ENCODE peak calls at places on chromosomes 2 and 18, in five cellular contexts. X is endothelial cell of umbilical vein, L is HCT116, R is IMR-90, M is DND-41. U is an unnamed sample.

GRCh38 chr2:147439986-147440385 is 404.8 kb upstream of the ACVR2A start:
- DNase-seq in X (no peak), L (no peak), R (no peak), M (no peak), U (no peak)

GRCh38 chr2:126849991-126850535 is 48.6 kb upstream of the TEX51 start:
- DNase-seq in X (no peak), L (no peak), R (no peak), M (no peak), U (no peak)

GRCh38 chr2:168889635-168890005 is 610 bp downstream of the SPC25 start:
- DNase-seq in X (no peak), L (no peak), R (no peak), M (peak; percentile 6), U (no peak)

GRCh38 chr2:79855264-79856006 is 342.6 kb downstream of the CTNNA2 start:
- DNase-seq in X (no peak), L (no peak), R (peak; percentile 7), M (no peak), U (peak; percentile 53)

GRCh38 chr2:8477511-8478132 is 204.2 kb upstream of the ID2 start:
- DNase-seq in X (no peak), L (no peak), R (no peak), M (peak; percentile 53), U (no peak)

GRCh38 chr2:139122711-139123158 is 342.5 kb upstream of the NXPH2 start:
- DNase-seq in X (no peak), L (peak; percentile 80), R (no peak), M (no peak), U (no peak)

GRCh38 chr2:149184994-149185393 is 145.4 kb upstream of the LYPD6 start:
- DNase-seq in X (no peak), L (no peak), R (no peak), M (no peak), U (no peak)

GRCh38 chr2:225411452-225411851 is 11.9 kb downstream of the NYAP2 start:
- DNase-seq in X (no peak), L (no peak), R (no peak), M (no peak), U (no peak)

GRCh38 chr2:142339261-142339660 is 208.4 kb upstream of the LRP1B start:
- DNase-seq in X (no peak), L (no peak), R (no peak), M (no peak), U (no peak)

GRCh38 chr2:54166121-54166773 is 50.8 kb downstream of the ACYP2 start:
- DNase-seq in X (no peak), L (no peak), R (peak; percentile 31), M (no peak), U (no peak)

GRCh38 chr18:48059363-48060109 is 129.1 kb upstream of the SMAD2 start:
- DNase-seq in X (no peak), L (no peak), R (no peak), M (no peak), U (peak; percentile 50)

GRCh38 chr18:46939337-46939963 is 22.0 kb downstream of the KATNAL2 start:
- DNase-seq in X (no peak), L (no peak), R (peak; percentile 66), M (no peak), U (no peak)

GRCh38 chr2:33518929-33519328 is 42.5 kb downstream of the RASGRP3 start:
- DNase-seq in X (no peak), L (no peak), R (peak; percentile 83), M (no peak), U (no peak)

GRCh38 chr18:62549755-62550154 is 26.9 kb downstream of the ZCCHC2 start:
- DNase-seq in X (no peak), L (no peak), R (no peak), M (no peak), U (no peak)

GRCh38 chr2:38146302-38146916 is 70.5 kb upstream of the CYP1B1 start:
- DNase-seq in X (peak; percentile 65), L (peak; percentile 37), R (peak; percentile 95), M (peak; percentile 5), U (no peak)

GRCh38 chr2:149612122-149612521 is 24.5 kb upstream of the MMADHC start:
- DNase-seq in X (no peak), L (no peak), R (peak; percentile 53), M (no peak), U (no peak)

GRCh38 chr2:127634066-127634617 is 11.8 kb upstream of the GPR17 start:
- DNase-seq in X (no peak), L (no peak), R (no peak), M (peak; percentile 34), U (no peak)

GRCh38 chr2:70190086-70190412 is 770 bp downstream of the C2orf42 start:
- DNase-seq in X (no peak), L (no peak), R (peak; percentile 33), M (peak; percentile 45), U (peak; percentile 26)

GRCh38 chr2:121197369-121198091 is 87.5 kb downstream of the TFCP2L1 start:
- DNase-seq in X (no peak), L (no peak), R (peak; percentile 35), M (no peak), U (no peak)

GRCh38 chr2:38723173-38723572 is 28.0 kb downstream of the SRSF7 start:
- DNase-seq in X (no peak), L (no peak), R (no peak), M (no peak), U (no peak)

GRCh38 chr2:168025487-168026203 is 221.8 kb downstream of the STK39 start:
- DNase-seq in X (no peak), L (no peak), R (no peak), M (no peak), U (no peak)

GRCh38 chr2:189441709-189442074 is 418 bp downstream of the WDR75 start:
- DNase-seq in X (no peak), L (no peak), R (no peak), M (no peak), U (no peak)

GRCh38 chr2:85395912-85396475 is 14.2 kb downstream of the CAPG start:
- DNase-seq in X (no peak), L (no peak), R (no peak), M (no peak), U (no peak)

GRCh38 chr2:38709515-38710194 is 41.5 kb downstream of the SRSF7 start:
- DNase-seq in X (no peak), L (no peak), R (no peak), M (peak; percentile 30), U (no peak)

GRCh38 chr2:168490916-168491605 is 35.0 kb downstream of the CERS6 start:
- DNase-seq in X (peak; percentile 3), L (no peak), R (no peak), M (no peak), U (no peak)

GRCh38 chr2:230134496-230135073 is 65.9 kb upstream of the SLC16A14 start:
- DNase-seq in X (peak; percentile 71), L (no peak), R (peak; percentile 66), M (no peak), U (no peak)

GRCh38 chr18:67425724-67426123 is 90.8 kb downstream of the DSEL start:
- DNase-seq in X (peak; percentile 59), L (no peak), R (peak; percentile 98), M (no peak), U (no peak)

GRCh38 chr2:108929896-108930425 is 59.1 kb downstream of the EDAR start:
- DNase-seq in X (no peak), L (no peak), R (no peak), M (no peak), U (no peak)

GRCh38 chr2:108927405-108927804 is 61.6 kb downstream of the EDAR start:
- DNase-seq in X (no peak), L (no peak), R (no peak), M (no peak), U (no peak)

GRCh38 chr2:108927936-108928659 is 60.9 kb downstream of the EDAR start:
- DNase-seq in X (peak; percentile 51), L (peak; percentile 43), R (peak; percentile 64), M (peak; percentile 61), U (peak; percentile 72)

GRCh38 chr2:108926561-108927380 is 62.2 kb downstream of the EDAR start:
- DNase-seq in X (no peak), L (no peak), R (no peak), M (no peak), U (no peak)

DNA sequence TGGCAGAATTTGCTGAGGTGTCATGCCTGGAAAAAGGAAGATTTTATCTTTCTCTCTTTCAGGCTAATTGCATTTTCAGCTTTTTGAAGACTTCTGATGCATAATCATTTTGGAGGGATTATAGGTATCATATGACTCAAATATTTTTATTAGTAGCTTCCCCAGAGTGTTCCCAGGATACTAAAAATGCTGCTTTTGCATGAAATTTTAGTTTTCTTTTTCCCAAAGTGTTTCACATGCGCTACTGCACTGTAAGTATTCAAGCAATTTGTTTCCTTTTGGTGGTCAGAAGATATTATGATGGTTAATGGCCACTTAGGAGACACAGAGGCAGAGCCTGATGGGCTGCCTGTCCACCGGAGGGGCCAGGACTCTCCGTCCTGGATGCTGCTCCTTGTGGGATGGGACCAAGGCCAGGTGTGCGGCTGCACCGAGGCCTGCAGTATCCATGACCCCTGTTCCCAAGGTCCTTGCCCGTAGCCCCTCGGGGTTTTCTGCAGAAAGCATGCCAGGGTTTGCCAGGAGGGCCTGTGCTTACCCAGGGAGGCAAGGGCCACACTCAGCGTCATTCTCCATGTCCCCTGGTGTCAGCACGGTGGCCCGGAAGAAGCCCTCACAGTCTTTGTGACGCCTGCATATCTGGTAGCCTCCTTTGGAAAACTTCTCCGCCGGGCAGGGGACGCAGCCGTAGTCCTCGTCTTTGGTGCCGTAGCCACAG is 60.2 kb downstream of the EDAR start:
- DNase-seq in X (no peak), L (no peak), R (no peak), M (no peak), U (no peak)
- TF ChIP-seq CTCF in X (no peak), L (no peak), R (no peak), M (no peak), U (no peak)

DNA sequence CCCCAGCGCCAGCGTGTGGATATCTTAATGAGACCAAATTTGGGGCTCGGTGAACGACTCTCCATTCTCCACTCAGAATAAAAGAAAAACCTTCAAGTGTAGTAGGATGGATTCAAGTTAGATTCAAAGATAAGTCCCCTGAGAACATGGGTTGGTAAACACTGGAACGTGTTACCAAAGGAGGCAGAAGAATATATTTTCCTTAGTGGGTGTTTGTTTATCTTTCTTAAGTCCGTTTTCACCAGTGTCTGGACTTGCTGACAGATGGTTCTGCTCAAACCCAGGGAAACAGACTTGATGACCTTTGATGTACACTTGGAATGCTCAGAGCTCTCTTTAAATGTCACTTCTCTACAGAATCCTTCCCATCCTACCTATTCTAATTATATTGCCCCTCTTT is 310.3 kb upstream of the ZNF521 start:
- DNase-seq in X (no peak), L (no peak), R (peak; percentile 25), M (no peak), U (no peak)
- H2AFZ ChIP-seq in X (no peak overlapping the region), L (no peak overlapping the region), R (no peak overlapping the region), M (no peak overlapping the region), U (no peak overlapping the region)

GRCh38 chr18:58224425-58224750 is 180.4 kb downstream of the NEDD4L start:
- DNase-seq in X (no peak), L (no peak), R (no peak), M (no peak), U (no peak)
- H3K9ac ChIP-seq in X (peak overlapping the region; percentile 92), L (peak overlapping the region; percentile 62), R (no peak overlapping the region), M (no peak overlapping the region), U (no peak overlapping the region)

DNA sequence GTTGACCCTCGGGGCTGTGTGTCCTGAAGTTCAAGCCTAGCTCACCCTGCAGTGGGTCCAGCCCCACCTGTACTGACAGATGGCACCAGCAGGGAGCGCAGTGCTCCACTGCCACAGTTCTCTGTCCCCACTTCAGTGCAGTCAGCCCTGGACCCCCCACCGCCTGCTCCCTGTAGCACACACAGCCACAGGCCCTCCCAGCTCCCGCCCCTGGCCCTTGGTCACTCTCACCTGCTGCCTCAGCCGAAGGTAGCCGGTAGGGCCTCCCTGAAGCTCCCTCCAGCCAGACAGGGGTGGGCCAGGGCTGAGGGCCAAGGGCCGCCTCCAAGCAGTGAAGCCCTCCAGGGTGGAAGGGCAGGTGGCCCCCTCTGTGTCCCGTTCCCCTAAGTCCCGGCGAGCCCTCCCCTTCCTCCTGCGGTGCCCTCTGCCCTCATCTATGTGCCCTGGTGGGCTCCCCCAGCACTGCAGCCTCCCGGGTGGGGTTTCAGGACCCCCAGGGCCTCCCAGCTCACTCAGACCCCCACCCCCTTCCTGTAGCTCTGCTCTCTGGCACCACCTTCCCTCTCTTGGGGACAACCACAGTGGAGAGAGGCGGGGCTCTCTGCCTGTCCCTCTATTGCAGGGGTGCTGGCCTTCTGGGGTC is 10.8 kb upstream of the ALPP start:
- DNase-seq in X (no peak), L (no peak), R (no peak), M (no peak), U (peak; percentile 55)
- TF ChIP-seq CTCF in X (peak; percentile 32), L (peak; percentile 35), R (no peak), M (peak; percentile 45), U (peak; percentile 47)

U was measured in neural progenitor cell.